ENCODE peak calls at places on chromosomes 5 and 9, in five cellular contexts. One of them, this sample, is unnamed.

GRCh38 chr5:107203231-107203630 is 467.5 kb downstream of the EFNA5 start:
- DNase-seq in epithelial cell of esophagus: no peak
- DNase-seq in lower lobe of right lung: no peak
- DNase-seq in IMR-90: no peak
- DNase-seq in upper lobe of right lung: no peak
- DNase-seq in this sample: no peak

GRCh38 chr9:112059145-112059979 is 115.7 kb downstream of the SUSD1 start:
- DNase-seq in upper lobe of right lung: no peak
- DNase-seq in IMR-90: peak; percentile 92
- DNase-seq in epithelial cell of esophagus: peak; percentile 87
- DNase-seq in lower lobe of right lung: no peak
- DNase-seq in this sample: peak; percentile 65

GRCh38 chr5:159444441-159445082 is 114.3 kb upstream of the IL12B start:
- DNase-seq in IMR-90: peak; percentile 69
- DNase-seq in lower lobe of right lung: no peak
- DNase-seq in upper lobe of right lung: no peak
- DNase-seq in epithelial cell of esophagus: peak; percentile 71
- DNase-seq in this sample: no peak

GRCh38 chr5:173315495-173316352 is 12.5 kb downstream of the STC2 start:
- DNase-seq in upper lobe of right lung: no peak
- DNase-seq in lower lobe of right lung: no peak
- DNase-seq in IMR-90: peak; percentile 91
- DNase-seq in epithelial cell of esophagus: peak; percentile 93
- DNase-seq in this sample: no peak

GRCh38 chr5:116068028-116068632 is 16.7 kb upstream of the COMMD10 start:
- DNase-seq in IMR-90: peak; percentile 72
- DNase-seq in upper lobe of right lung: no peak
- DNase-seq in epithelial cell of esophagus: peak; percentile 61
- DNase-seq in lower lobe of right lung: no peak
- DNase-seq in this sample: peak; percentile 19

GRCh38 chr9:16417749-16418148 is 452.7 kb downstream of the BNC2 start:
- DNase-seq in lower lobe of right lung: no peak
- DNase-seq in IMR-90: peak; percentile 45
- DNase-seq in epithelial cell of esophagus: no peak
- DNase-seq in upper lobe of right lung: no peak
- DNase-seq in this sample: no peak

GRCh38 chr5:41447761-41448510 is 62.5 kb downstream of the PLCXD3 start:
- DNase-seq in upper lobe of right lung: no peak
- DNase-seq in lower lobe of right lung: no peak
- DNase-seq in epithelial cell of esophagus: no peak
- DNase-seq in IMR-90: no peak
- DNase-seq in this sample: no peak

GRCh38 chr5:123125953-123126352 is 36.9 kb downstream of the PRDM6 start:
- DNase-seq in lower lobe of right lung: no peak
- DNase-seq in upper lobe of right lung: no peak
- DNase-seq in epithelial cell of esophagus: peak; percentile 35
- DNase-seq in IMR-90: peak; percentile 77
- DNase-seq in this sample: peak; percentile 49

GRCh38 chr9:94891183-94891582 is 164.7 kb downstream of the AOPEP start:
- DNase-seq in lower lobe of right lung: no peak
- DNase-seq in upper lobe of right lung: no peak
- DNase-seq in IMR-90: no peak
- DNase-seq in epithelial cell of esophagus: no peak
- DNase-seq in this sample: no peak

GRCh38 chr9:78280982-78281668 is 15.8 kb upstream of the PSAT1 start:
- DNase-seq in upper lobe of right lung: peak; percentile 81
- DNase-seq in lower lobe of right lung: peak; percentile 64
- DNase-seq in epithelial cell of esophagus: no peak
- DNase-seq in IMR-90: peak; percentile 75
- DNase-seq in this sample: no peak

GRCh38 chr5:160064441-160064840 is 54.8 kb downstream of the PWWP2A start:
- DNase-seq in lower lobe of right lung: no peak
- DNase-seq in upper lobe of right lung: no peak
- DNase-seq in IMR-90: no peak
- DNase-seq in epithelial cell of esophagus: peak; percentile 16
- DNase-seq in this sample: no peak

GRCh38 chr9:129838707-129839259 is 3.5 kb downstream of the USP20 start:
- DNase-seq in IMR-90: peak; percentile 91
- DNase-seq in lower lobe of right lung: no peak
- DNase-seq in epithelial cell of esophagus: peak; percentile 71
- DNase-seq in upper lobe of right lung: no peak
- DNase-seq in this sample: peak; percentile 73

GRCh38 chr9:86944974-86945867 is 2.1 kb downstream of the GAS1 start:
- DNase-seq in IMR-90: peak; percentile 39
- DNase-seq in epithelial cell of esophagus: no peak
- DNase-seq in upper lobe of right lung: no peak
- DNase-seq in lower lobe of right lung: no peak
- DNase-seq in this sample: no peak

GRCh38 chr5:178788381-178789085 is 58.1 kb upstream of the ZNF354A start:
- DNase-seq in IMR-90: no peak
- DNase-seq in lower lobe of right lung: no peak
- DNase-seq in epithelial cell of esophagus: no peak
- DNase-seq in upper lobe of right lung: peak; percentile 41
- DNase-seq in this sample: no peak

GRCh38 chr9:131228988-131229387 is 47.3 kb downstream of the FAM78A start:
- DNase-seq in upper lobe of right lung: no peak
- DNase-seq in lower lobe of right lung: no peak
- DNase-seq in IMR-90: peak; percentile 93
- DNase-seq in epithelial cell of esophagus: no peak
- DNase-seq in this sample: no peak

GRCh38 chr9:16828335-16829281 is 41.9 kb downstream of the BNC2 start:
- DNase-seq in upper lobe of right lung: no peak
- DNase-seq in epithelial cell of esophagus: peak; percentile 31
- DNase-seq in lower lobe of right lung: no peak
- DNase-seq in IMR-90: peak; percentile 78
- DNase-seq in this sample: no peak

GRCh38 chr9:124853605-124854143 is 414 bp downstream of the WDR38 start:
- DNase-seq in IMR-90: no peak
- DNase-seq in upper lobe of right lung: no peak
- DNase-seq in lower lobe of right lung: no peak
- DNase-seq in epithelial cell of esophagus: no peak
- DNase-seq in this sample: no peak

GRCh38 chr9:124852829-124853531 is at the start of gene WDR38:
- DNase-seq in epithelial cell of esophagus: peak; percentile 66
- DNase-seq in upper lobe of right lung: peak; percentile 88
- DNase-seq in IMR-90: peak; percentile 66
- DNase-seq in lower lobe of right lung: peak; percentile 85
- DNase-seq in this sample: no peak

GRCh38 chr9:124854161-124854560 is 901 bp downstream of the WDR38 start:
- DNase-seq in lower lobe of right lung: no peak
- DNase-seq in upper lobe of right lung: no peak
- DNase-seq in IMR-90: no peak
- DNase-seq in epithelial cell of esophagus: no peak
- DNase-seq in this sample: no peak

GRCh38 chr9:124849801-124850200 is 3.5 kb upstream of the WDR38 start:
- DNase-seq in IMR-90: peak; percentile 82
- DNase-seq in lower lobe of right lung: peak; percentile 7
- DNase-seq in upper lobe of right lung: no peak
- DNase-seq in epithelial cell of esophagus: no peak
- DNase-seq in this sample: no peak

DNA sequence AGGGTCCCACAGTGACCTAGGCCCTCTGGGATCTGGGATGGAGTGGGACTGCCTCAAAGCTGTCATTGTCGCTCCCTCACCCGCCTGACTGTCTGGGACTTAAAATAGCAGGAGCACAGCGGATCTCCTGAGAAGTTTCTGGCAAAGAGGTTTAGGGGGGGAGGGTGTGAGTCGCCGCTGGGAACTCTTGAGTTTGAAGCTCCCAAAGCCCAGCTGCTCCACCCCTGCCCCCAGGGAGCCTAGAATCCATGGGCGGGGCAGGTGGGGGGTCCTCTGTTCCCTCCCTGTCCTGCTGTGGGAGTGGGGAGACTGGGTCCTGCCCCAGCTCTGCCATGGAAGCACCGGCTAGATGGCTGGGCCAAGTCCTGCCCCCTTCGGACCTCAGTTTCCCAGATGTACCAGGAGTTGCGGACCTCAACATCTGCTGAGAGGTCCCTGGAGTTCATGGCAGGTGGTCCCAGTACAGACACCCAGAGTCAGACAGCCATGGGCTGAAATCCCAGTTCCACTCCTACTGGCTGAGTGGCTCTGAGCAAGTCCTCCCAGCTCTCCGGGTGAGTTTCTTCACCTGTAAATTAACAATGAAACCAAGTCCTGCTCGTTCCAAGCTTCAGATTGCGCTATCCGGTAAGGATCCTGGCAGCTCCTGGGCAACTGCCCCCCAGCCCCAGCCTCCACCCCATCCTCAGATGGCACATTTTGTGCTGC is 985 bp upstream of the WDR38 start:
- DNase-seq in IMR-90: no peak
- DNase-seq in lower lobe of right lung: peak; percentile 42
- DNase-seq in upper lobe of right lung: no peak
- DNase-seq in epithelial cell of esophagus: no peak
- DNase-seq in this sample: no peak
- H3K4me3 ChIP-seq in IMR-90: no peak overlapping the region
- H3K4me3 ChIP-seq in lower lobe of right lung: peak overlapping the region; percentile 56
- H3K4me3 ChIP-seq in upper lobe of right lung: peak overlapping the region; percentile 42
- H3K4me3 ChIP-seq in epithelial cell of esophagus: no peak overlapping the region
- H3K4me3 ChIP-seq in this sample: peak overlapping the region; percentile 60

GRCh38 chr5:152560508-152561137 is 155.5 kb upstream of the NMUR2 start:
- DNase-seq in upper lobe of right lung: peak; percentile 70
- DNase-seq in IMR-90: peak; percentile 12
- DNase-seq in epithelial cell of esophagus: peak; percentile 77
- DNase-seq in lower lobe of right lung: no peak
- DNase-seq in this sample: peak; percentile 3
- TF ChIP-seq CTCF in upper lobe of right lung: peak; percentile 78
- TF ChIP-seq CTCF in IMR-90: peak; percentile 51
- TF ChIP-seq CTCF in epithelial cell of esophagus: peak; percentile 91
- TF ChIP-seq CTCF in lower lobe of right lung: peak; percentile 74
- TF ChIP-seq CTCF in this sample: peak; percentile 69

GRCh38 chr5:149271195-149271716 is 403 bp upstream of the AFAP1L1 start:
- DNase-seq in epithelial cell of esophagus: peak; percentile 64
- DNase-seq in lower lobe of right lung: no peak
- DNase-seq in upper lobe of right lung: no peak
- DNase-seq in IMR-90: no peak
- DNase-seq in this sample: no peak
- H3K4me3 ChIP-seq in epithelial cell of esophagus: peak overlapping the region; percentile 45
- H3K4me3 ChIP-seq in lower lobe of right lung: peak overlapping the region; percentile 69
- H3K4me3 ChIP-seq in upper lobe of right lung: peak overlapping the region; percentile 63
- H3K4me3 ChIP-seq in IMR-90: peak overlapping the region; percentile 55
- H3K4me3 ChIP-seq in this sample: peak overlapping the region; percentile 66

GRCh38 chr9:136926749-136927148 is 17.8 kb downstream of the FBXW5 start:
- DNase-seq in IMR-90: no peak
- DNase-seq in upper lobe of right lung: peak; percentile 55
- DNase-seq in epithelial cell of esophagus: no peak
- DNase-seq in lower lobe of right lung: no peak
- DNase-seq in this sample: no peak

GRCh38 chr9:136927343-136928261 is 16.9 kb downstream of the FBXW5 start:
- DNase-seq in epithelial cell of esophagus: no peak
- DNase-seq in lower lobe of right lung: no peak
- DNase-seq in IMR-90: peak; percentile 28
- DNase-seq in upper lobe of right lung: no peak
- DNase-seq in this sample: no peak

GRCh38 chr9:136926154-136926704 is 18.3 kb downstream of the FBXW5 start:
- DNase-seq in lower lobe of right lung: no peak
- DNase-seq in IMR-90: no peak
- DNase-seq in upper lobe of right lung: peak; percentile 44
- DNase-seq in epithelial cell of esophagus: no peak
- DNase-seq in this sample: no peak

GRCh38 chr9:136923881-136924280 is 20.7 kb downstream of the FBXW5 start:
- DNase-seq in IMR-90: no peak
- DNase-seq in epithelial cell of esophagus: no peak
- DNase-seq in upper lobe of right lung: no peak
- DNase-seq in lower lobe of right lung: no peak
- DNase-seq in this sample: no peak

GRCh38 chr9:136925414-136926153 is 19.0 kb downstream of the FBXW5 start:
- DNase-seq in lower lobe of right lung: no peak
- DNase-seq in epithelial cell of esophagus: no peak
- DNase-seq in upper lobe of right lung: peak; percentile 59
- DNase-seq in IMR-90: no peak
- DNase-seq in this sample: no peak
- TF ChIP-seq CTCF in lower lobe of right lung: no peak
- TF ChIP-seq CTCF in epithelial cell of esophagus: no peak
- TF ChIP-seq CTCF in upper lobe of right lung: no peak
- TF ChIP-seq CTCF in IMR-90: no peak
- TF ChIP-seq CTCF in this sample: no peak

This sample was measured in AG04449.